ENCODE peak calls at places on chromosomes 12 and 14, in four cellular contexts. X is K562, U is A549, A is GM12878. F is an unnamed sample.
A peak's percentile ranks its signal among the peaks of the same experiment; 100 is the strongest.

GRCh38 chr12:30691122-30691879 is 4.4 kb downstream of the IPO8 start:
- DNase-seq in X (peak; percentile 40), A (no peak), U (peak; percentile 8), F (no peak)

GRCh38 chr14:50822501-50823042 is 8.4 kb downstream of the NIN start:
- DNase-seq in U (no peak), X (no peak), A (peak; percentile 40), F (no peak)

GRCh38 chr12:121811434-121812319 is 7.9 kb downstream of the SETD1B start:
- DNase-seq in X (peak; percentile 75), A (no peak), U (peak; percentile 70), F (peak; percentile 89)

GRCh38 chr12:119051474-119051873 is 70.1 kb downstream of the SRRM4 start:
- DNase-seq in U (no peak), X (no peak), A (no peak), F (no peak)

GRCh38 chr12:53100466-53101151 is 2.7 kb upstream of the SOAT2 start:
- DNase-seq in A (no peak), X (no peak), U (no peak), F (no peak)

GRCh38 chr12:47590771-47591368 is 115.0 kb downstream of the RPAP3 start:
- DNase-seq in X (no peak), A (no peak), U (no peak), F (no peak)

GRCh38 chr12:74227846-74228545 is 309.6 kb upstream of the ATXN7L3B start:
- DNase-seq in X (no peak), A (no peak), U (no peak), F (no peak)

GRCh38 chr14:93035917-93036651 is 79.6 kb downstream of the ITPK1 start:
- DNase-seq in A (no peak), X (peak; percentile 22), U (no peak), F (no peak)

GRCh38 chr14:68137704-68138619 is 318.4 kb downstream of the RAD51B start:
- DNase-seq in A (no peak), X (peak; percentile 13), U (peak; percentile 69), F (peak; percentile 79)

GRCh38 chr14:22845103-22845394 is 8.7 kb downstream of the MMP14 start:
- DNase-seq in X (no peak), U (no peak), A (no peak), F (no peak)

GRCh38 chr12:28367993-28368392 is 177.7 kb downstream of the CCDC91 start:
- DNase-seq in A (no peak), U (no peak), X (no peak), F (no peak)

GRCh38 chr14:74368441-74368840 is 20.2 kb downstream of the VRTN start:
- DNase-seq in U (no peak), X (no peak), A (no peak), F (no peak)

GRCh38 chr12:54033980-54034783 is 1.3 kb downstream of the HOXC5 start:
- DNase-seq in U (no peak), A (no peak), X (no peak), F (no peak)

GRCh38 chr14:67359319-67359774 is 257 bp downstream of the ATP6V1D start:
- DNase-seq in U (peak; percentile 21), X (no peak), A (no peak), F (no peak)

GRCh38 chr14:46054526-46054925 is 597.1 kb downstream of the RPL10L start:
- DNase-seq in A (no peak), X (no peak), U (no peak), F (no peak)

GRCh38 chr14:68955164-68955921 is 23.8 kb downstream of the ACTN1 start:
- DNase-seq in U (no peak), X (no peak), A (no peak), F (no peak)

GRCh38 chr14:105494606-105494929 is 3.5 kb downstream of the TEDC1 start:
- DNase-seq in X (no peak), U (no peak), A (no peak), F (no peak)

GRCh38 chr12:6038160-6038559 is 86.3 kb downstream of the VWF start:
- DNase-seq in U (peak; percentile 77), X (peak; percentile 81), A (no peak), F (peak; percentile 72)

GRCh38 chr12:57483466-57483865 is 3.8 kb upstream of the ARHGAP9 start:
- DNase-seq in A (no peak), X (no peak), U (no peak), F (no peak)

GRCh38 chr12:29578731-29579130 is 81.2 kb upstream of the OVCH1 start:
- DNase-seq in U (no peak), A (no peak), X (no peak), F (no peak)

GRCh38 chr12:55982319-55982936 is 8.6 kb downstream of the RAB5B start:
- DNase-seq in A (peak; percentile 60), U (no peak), X (no peak), F (no peak)

GRCh38 chr12:110819646-110820045 is 27.1 kb upstream of the CCDC63 start:
- DNase-seq in U (no peak), A (no peak), X (no peak), F (no peak)

GRCh38 chr12:51663390-51663789 is 72.4 kb downstream of the SCN8A start:
- DNase-seq in X (no peak), A (no peak), U (no peak), F (no peak)

GRCh38 chr12:70486588-70486987 is 120.5 kb downstream of the KCNMB4 start:
- DNase-seq in A (no peak), U (no peak), X (no peak), F (no peak)

GRCh38 chr12:2719405-2719804 is 75.4 kb upstream of the FKBP4 start:
- DNase-seq in X (no peak), U (no peak), A (no peak), F (no peak)

GRCh38 chr14:61280092-61280525 is 1.0 kb downstream of the TMEM30B start:
- DNase-seq in U (no peak), A (no peak), X (no peak), F (peak; percentile 53)

GRCh38 chr14:102280376-102280962 is 24.5 kb downstream of the MOK start:
- DNase-seq in X (no peak), U (peak; percentile 68), A (no peak), F (no peak)

GRCh38 chr14:27391331-27391730 is 793.5 kb upstream of the NOVA1 start:
- DNase-seq in A (no peak), U (no peak), X (no peak), F (no peak)

GRCh38 chr14:104304451-104305351 is 166.3 kb downstream of the KIF26A start:
- DNase-seq in U (no peak), X (no peak), A (no peak), F (no peak)

GRCh38 chr14:56807586-56808168 is 2.6 kb downstream of the OTX2 start:
- DNase-seq in U (no peak), X (no peak), A (no peak), F (peak; percentile 56)

GRCh38 chr12:91483471-91483985 is 300.9 kb upstream of the DCN start:
- DNase-seq in U (no peak), A (no peak), X (no peak), F (no peak)

GRCh38 chr14:30525833-30526232 is 33.1 kb upstream of the G2E3 start:
- DNase-seq in X (no peak), A (no peak), U (no peak), F (no peak)

GRCh38 chr12:7695159-7695930 is at the start of gene GDF3:
- DNase-seq in X (peak; percentile 16), A (no peak), U (no peak), F (no peak)

GRCh38 chr12:98939350-98939749 is 294.3 kb downstream of the APAF1 start:
- DNase-seq in U (no peak), X (peak; percentile 14), A (no peak), F (no peak)

GRCh38 chr14:52950410-52950897 is 396 bp downstream of the FERMT2 start:
- DNase-seq in X (no peak), A (no peak), U (peak; percentile 48), F (peak; percentile 80)

GRCh38 chr14:52951730-52952481 is 1.1 kb upstream of the FERMT2 start:
- DNase-seq in X (peak; percentile 27), U (peak; percentile 79), A (no peak), F (no peak)

GRCh38 chr14:52949711-52950409 is 990 bp downstream of the FERMT2 start:
- DNase-seq in A (no peak), X (no peak), U (peak; percentile 51), F (no peak)

GRCh38 chr14:52949249-52949648 is 1.6 kb downstream of the FERMT2 start:
- DNase-seq in U (no peak), X (no peak), A (no peak), F (no peak)

DNA sequence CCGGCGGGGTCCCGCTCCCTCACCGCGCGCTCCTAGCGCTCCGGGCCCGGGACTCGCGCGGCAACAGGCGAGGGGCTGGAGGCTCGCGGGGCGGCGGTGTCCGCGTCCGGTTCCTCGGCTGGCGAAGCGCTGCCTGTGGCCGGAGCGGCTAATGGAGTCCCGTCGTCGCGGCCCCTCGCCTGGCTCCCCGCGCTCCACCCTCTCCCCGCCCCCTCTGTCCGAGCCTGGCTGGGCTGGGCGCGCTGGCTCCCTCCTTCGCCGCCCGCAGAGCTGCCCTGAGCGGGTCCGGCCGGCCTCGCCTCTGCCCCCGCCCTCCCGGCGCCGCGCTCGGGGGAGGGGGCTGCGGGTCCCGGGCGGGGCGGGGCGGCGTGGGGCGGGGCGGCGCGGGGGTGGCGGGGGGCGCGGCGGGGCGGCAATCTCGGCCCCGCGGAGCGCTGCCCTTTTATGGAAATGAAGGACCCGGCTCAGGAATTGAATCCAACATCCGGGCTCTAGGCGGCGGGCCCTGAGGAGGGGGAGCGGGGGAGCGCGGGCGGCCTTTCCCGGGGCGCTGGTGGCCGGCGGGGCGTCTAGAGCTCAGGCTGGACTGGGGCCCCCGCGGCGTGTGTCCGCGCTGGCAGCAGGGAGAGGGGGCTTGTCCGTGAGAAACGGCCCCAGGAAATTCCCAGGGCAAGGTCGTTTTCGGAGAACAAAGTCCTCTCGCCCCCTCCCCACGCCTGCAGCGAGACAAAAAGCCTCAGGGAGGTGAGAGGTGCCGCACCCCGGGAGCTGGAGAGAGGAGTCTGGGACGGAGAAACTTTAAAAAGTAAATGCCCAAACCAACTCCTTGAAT is at the start of gene FERMT2:
- DNase-seq in A (no peak), U (peak; percentile 78), X (peak; percentile 41), F (no peak)
- TF ChIP-seq RFX5 in A (no peak), U (no peak), X (no peak), F (no peak)

GRCh38 chr12:49791156-49791555 is 37.1 kb downstream of the NCKAP5L start:
- DNase-seq in A (no peak), X (no peak), U (no peak), F (no peak)
- TF ChIP-seq KDM1A in A (no peak), X (no peak), U (no peak), F (no peak)

GRCh38 chr12:21413369-21414277 is 23.8 kb upstream of the PYROXD1 start:
- DNase-seq in A (no peak), U (peak; percentile 24), X (peak; percentile 81), F (no peak)
- TF ChIP-seq RFX5 in A (no peak), U (no peak), X (no peak), F (no peak)

GRCh38 chr12:116856729-116857128 is 24.5 kb downstream of the HRK start:
- DNase-seq in U (no peak), X (no peak), A (no peak), F (no peak)

GRCh38 chr12:116849216-116849615 is 32.0 kb downstream of the HRK start:
- DNase-seq in U (no peak), A (no peak), X (no peak), F (no peak)

GRCh38 chr12:116855744-116856470 is 25.3 kb downstream of the HRK start:
- DNase-seq in X (no peak), A (no peak), U (no peak), F (no peak)

GRCh38 chr12:116853507-116853906 is 27.7 kb downstream of the HRK start:
- DNase-seq in U (no peak), A (no peak), X (no peak), F (no peak)
- TF ChIP-seq KDM1A in U (no peak), A (no peak), X (no peak), F (no peak)

GRCh38 chr12:1502441-1502785 is 92.0 kb downstream of the FBXL14 start:
- DNase-seq in A (no peak), U (no peak), X (no peak), F (no peak)
- TF ChIP-seq RFX5 in A (no peak), U (no peak), X (no peak), F (no peak)

GRCh38 chr12:115413626-115414025 is 729.7 kb upstream of the TBX3 start:
- DNase-seq in A (no peak), U (no peak), X (no peak), F (no peak)
- TF ChIP-seq KDM1A in A (no peak), U (no peak), X (no peak), F (no peak)